ENCODE peak calls at places on chromosomes 6 and 20, in four cellular contexts. N is kidney, V is HCT116, K is IMR-90. F is an unnamed sample.

GRCh38 chr6:113978084-113978675 is 7.2 kb upstream of the HDAC2 start:
- DNase-seq in N (no peak), K (peak), V (no peak), F (no peak)

GRCh38 chr6:3296537-3297453 is 38.0 kb downstream of the PSMG4 start:
- DNase-seq in K (peak), N (peak), V (no peak), F (peak)

GRCh38 chr20:34129518-34130162 is 17.6 kb upstream of the EIF2S2 start:
- DNase-seq in N (peak), K (peak), V (peak), F (peak)

GRCh38 chr6:68226460-68226859 is 408.6 kb upstream of the ADGRB3 start:
- DNase-seq in K (no peak), V (no peak), N (no peak), F (no peak)

GRCh38 chr6:73388800-73389512 is 5.7 kb upstream of the DDX43 start:
- DNase-seq in V (peak), N (peak), K (peak), F (peak)

GRCh38 chr6:154403803-154404202 is 47.2 kb upstream of the IPCEF1 start:
- DNase-seq in V (no peak), K (peak), N (no peak), F (no peak)

GRCh38 chr6:87115402-87116135 is 20.7 kb upstream of the CGA start:
- DNase-seq in V (no peak), N (no peak), K (no peak), F (no peak)

GRCh38 chr6:996271-996852 is 303.4 kb upstream of the EXOC2 start:
- DNase-seq in K (no peak), V (no peak), N (no peak), F (no peak)

GRCh38 chr20:20426472-20426907 is 58.6 kb downstream of the INSM1 start:
- DNase-seq in K (no peak), V (no peak), N (no peak), F (no peak)

F was measured in spleen.